ENCODE peak calls at places on chromosomes 11 and 22, in eight cellular contexts. T is hepatocyte, A is tibial artery, U is ovary, Q is endodermal cell, C is brain microvascular endothelial cell, I is H1, F is suprapubic skin. P is an unnamed sample.

GRCh38 chr22:49971232-49972162 is 10.9 kb downstream of the PIM3 start:
- DNase-seq in T (peak), A (peak), U (peak), Q (peak), C (peak), I (no peak), F (peak), P (peak)

GRCh38 chr11:25247336-25247735 is 750.5 kb downstream of the LUZP2 start:
- DNase-seq in T (no peak), A (no peak), U (no peak), Q (no peak), C (no peak), I (no peak), F (no peak), P (no peak)

GRCh38 chr11:95647355-95647754 is 142.2 kb downstream of the FAM76B start:
- DNase-seq in T (no peak), A (peak), U (no peak), Q (no peak), C (no peak), I (no peak), F (no peak), P (peak)

GRCh38 chr11:15101072-15101701 is 13.5 kb upstream of the INSC start:
- DNase-seq in T (peak), A (peak), U (no peak), Q (peak), C (peak), I (peak), F (no peak), P (peak)

GRCh38 chr11:74460481-74461154 is 6.7 kb downstream of the KCNE3 start:
- DNase-seq in T (no peak), A (no peak), U (no peak), Q (no peak), C (peak), I (no peak), F (no peak), P (no peak)

GRCh38 chr22:45503816-45504702 is 1.4 kb downstream of the FBLN1 start:
- DNase-seq in T (peak), A (peak), U (no peak), Q (peak), C (peak), I (peak), F (no peak), P (no peak)

GRCh38 chr11:63814383-63814736 is 1.1 kb downstream of the SPINDOC start:
- DNase-seq in T (peak), A (no peak), U (no peak), Q (no peak), C (no peak), I (no peak), F (no peak), P (no peak)

GRCh38 chr22:47748887-47749286 is 986.4 kb downstream of the TBC1D22A start:
- DNase-seq in T (no peak), A (no peak), U (no peak), Q (no peak), C (no peak), I (no peak), F (no peak), P (no peak)

GRCh38 chr11:95888439-95888838 is 35.5 kb downstream of the MTMR2 start:
- DNase-seq in T (no peak), A (no peak), U (no peak), Q (no peak), C (no peak), I (no peak), F (no peak), P (no peak)

GRCh38 chr11:10693509-10694071 is at the start of gene IRAG1:
- DNase-seq in T (peak), A (peak), U (peak), Q (no peak), C (peak), I (no peak), F (peak), P (peak)

GRCh38 chr22:40507491-40507890 is 129.0 kb downstream of the MRTFA start:
- DNase-seq in T (no peak), A (no peak), U (no peak), Q (no peak), C (no peak), I (no peak), F (no peak), P (no peak)

GRCh38 chr11:34075178-34075820 is 23.8 kb downstream of the CAPRIN1 start:
- DNase-seq in T (no peak), A (no peak), U (no peak), Q (no peak), C (peak), I (no peak), F (no peak), P (no peak)

GRCh38 chr11:26478710-26479109 is 93.4 kb downstream of the MUC15 start:
- DNase-seq in T (no peak), A (no peak), U (no peak), Q (no peak), C (no peak), I (no peak), F (no peak), P (no peak)

GRCh38 chr11:76591416-76591815 is 79.1 kb downstream of the LRRC32 start:
- DNase-seq in T (no peak), A (no peak), U (no peak), Q (no peak), C (no peak), I (no peak), F (no peak), P (no peak)

GRCh38 chr11:63589000-63589399 is 25.2 kb downstream of the PLAAT3 start:
- DNase-seq in T (no peak), A (no peak), U (no peak), Q (no peak), C (no peak), I (no peak), F (no peak), P (no peak)

GRCh38 chr22:33126881-33127280 is 68.7 kb upstream of the SYN3 start:
- DNase-seq in T (peak), A (no peak), U (no peak), Q (peak), C (no peak), I (peak), F (no peak), P (no peak)

GRCh38 chr11:129230006-129230405 is 37.9 kb upstream of the ARHGAP32 start:
- DNase-seq in T (no peak), A (no peak), U (no peak), Q (no peak), C (no peak), I (no peak), F (no peak), P (no peak)

GRCh38 chr11:122676638-122677037 is 21.1 kb downstream of the UBASH3B start:
- DNase-seq in T (no peak), A (no peak), U (no peak), Q (no peak), C (no peak), I (no peak), F (no peak), P (no peak)

GRCh38 chr11:78281511-78281910 is 92.8 kb downstream of the USP35 start:
- DNase-seq in T (no peak), A (no peak), U (no peak), Q (no peak), C (peak), I (no peak), F (no peak), P (no peak)

GRCh38 chr11:94676769-94677168 is 91.4 kb upstream of the AMOTL1 start:
- DNase-seq in T (peak), A (no peak), U (no peak), Q (no peak), C (no peak), I (no peak), F (no peak), P (no peak)

GRCh38 chr11:45457649-45458048 is 171.5 kb upstream of the SYT13 start:
- DNase-seq in T (peak), A (no peak), U (no peak), Q (no peak), C (peak), I (no peak), F (no peak), P (no peak)

GRCh38 chr11:68683952-68684384 is 376 bp upstream of the GAL start:
- DNase-seq in T (no peak), A (no peak), U (no peak), Q (peak), C (no peak), I (no peak), F (no peak), P (no peak)

GRCh38 chr11:16114451-16114850 is 241.9 kb downstream of the SOX6 start:
- DNase-seq in T (no peak), A (no peak), U (no peak), Q (no peak), C (no peak), I (no peak), F (no peak), P (no peak)

GRCh38 chr11:75981546-75981945 is 166.5 kb downstream of the UVRAG start:
- DNase-seq in T (no peak), A (no peak), U (no peak), Q (no peak), C (no peak), I (no peak), F (no peak), P (no peak)

GRCh38 chr22:26648761-26649363 is 8.5 kb upstream of the MIAT start:
- DNase-seq in T (no peak), A (no peak), U (no peak), Q (no peak), C (no peak), I (no peak), F (no peak), P (no peak)

GRCh38 chr11:22347857-22348496 is 9.8 kb downstream of the SLC17A6 start:
- DNase-seq in T (no peak), A (no peak), U (no peak), Q (no peak), C (no peak), I (no peak), F (no peak), P (no peak)

GRCh38 chr11:83147895-83148294 is 9.0 kb upstream of the PCF11 start:
- DNase-seq in T (no peak), A (no peak), U (no peak), Q (no peak), C (no peak), I (no peak), F (no peak), P (no peak)

GRCh38 chr22:35766654-35767580 is 49.2 kb downstream of the APOL5 start:
- DNase-seq in T (no peak), A (no peak), U (no peak), Q (no peak), C (no peak), I (no peak), F (no peak), P (no peak)

GRCh38 chr11:40722179-40722795 is 737.2 kb downstream of the LRRC4C start:
- DNase-seq in T (peak), A (no peak), U (no peak), Q (peak), C (no peak), I (no peak), F (no peak), P (no peak)

GRCh38 chr11:69451289-69451688 is 30.2 kb upstream of the LINC01488 start:
- DNase-seq in T (no peak), A (no peak), U (no peak), Q (no peak), C (no peak), I (no peak), F (no peak), P (no peak)

DNA sequence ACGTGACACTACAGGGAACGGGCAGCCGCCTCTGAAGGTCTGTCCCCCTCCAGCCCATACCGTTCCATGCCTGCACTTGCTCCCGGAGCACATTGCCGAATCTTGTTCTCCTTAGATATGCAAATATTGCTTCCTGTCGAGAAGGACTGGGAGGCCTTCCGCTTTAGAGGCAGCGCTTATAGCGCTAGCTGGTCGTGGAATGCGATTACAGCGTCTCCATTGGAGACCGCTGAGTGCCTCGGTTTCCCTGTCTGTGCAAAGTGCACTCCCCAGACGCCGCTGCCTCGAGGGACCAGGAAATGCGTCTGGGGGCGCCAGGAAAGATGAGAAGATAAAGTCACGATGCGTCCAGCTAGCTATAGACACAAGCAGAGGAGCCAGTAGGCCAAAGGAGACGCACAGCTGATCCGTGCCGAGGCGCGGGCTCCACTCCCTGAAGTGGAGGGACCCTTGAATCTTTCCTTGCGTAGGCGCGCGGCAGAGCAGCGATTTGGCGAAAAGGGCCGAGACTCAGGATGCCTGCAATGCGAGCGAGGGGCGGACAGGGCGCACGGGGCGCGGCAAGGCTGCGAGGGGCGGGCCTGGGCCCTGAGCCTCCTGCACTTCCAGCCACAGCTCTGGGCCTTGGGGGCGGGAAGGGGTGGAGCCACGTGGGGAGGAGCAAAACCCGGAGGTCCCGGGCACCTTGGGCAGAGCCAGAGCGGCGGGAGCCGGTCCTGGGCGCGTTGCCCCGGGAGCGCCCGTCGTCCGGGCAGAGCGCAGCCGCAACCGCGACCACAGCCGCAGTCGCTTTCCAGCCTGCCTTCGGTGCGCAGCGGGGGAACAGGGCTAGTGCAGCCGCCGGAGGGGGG is at the start of gene RASSF10:
- DNase-seq in T (peak), A (no peak), U (no peak), Q (peak), C (no peak), I (peak), F (peak), P (no peak)
- H3K27ac ChIP-seq in T (peak), A (no peak), U (no peak), Q (no peak), C (no peak), I (peak), F (peak), P (no peak)

DNA sequence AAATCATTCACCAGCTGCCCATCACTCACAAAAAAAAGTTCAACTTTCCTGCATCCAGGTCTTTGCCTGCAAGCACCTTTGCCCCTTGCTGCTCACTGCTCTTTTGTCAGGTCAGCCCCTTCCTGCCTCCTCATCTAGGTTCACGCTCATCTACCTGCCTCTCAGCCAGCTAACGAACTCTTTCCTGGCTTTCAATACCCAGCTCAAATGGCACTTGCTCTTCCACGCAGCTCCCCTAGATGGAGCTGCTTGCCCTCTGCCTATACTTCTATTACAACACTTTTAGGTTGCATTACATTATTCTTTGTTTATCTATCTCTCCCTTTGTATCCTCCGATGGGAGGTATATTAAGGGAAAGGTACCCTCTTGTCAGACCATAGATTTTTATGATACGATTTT is 78.9 kb upstream of the TBCEL start:
- DNase-seq in T (no peak), A (no peak), U (no peak), Q (no peak), C (no peak), I (no peak), F (no peak), P (no peak)
- TF ChIP-seq CTCF in T (no peak), A (no peak), U (no peak), Q (peak), C (peak), I (peak), F (peak), P (no peak)

DNA sequence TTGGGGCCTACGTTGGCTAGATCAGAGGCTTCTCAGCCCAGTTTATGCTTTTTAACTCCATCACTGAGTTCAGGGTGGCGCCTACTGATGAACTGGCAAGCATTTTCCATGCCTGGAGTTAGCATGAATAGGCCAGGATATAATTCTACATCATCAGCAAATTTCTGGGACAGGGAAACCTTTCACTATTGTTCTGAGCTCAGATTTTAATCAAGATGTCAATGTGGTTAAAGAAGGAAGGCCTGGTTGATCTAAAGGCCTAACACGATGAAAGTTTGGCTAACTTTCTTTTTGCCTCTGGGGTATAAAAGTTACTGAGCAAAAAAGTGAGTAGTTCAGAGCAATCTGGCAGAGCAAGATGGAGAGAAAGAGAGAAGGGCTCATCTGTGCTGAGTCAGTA is 21.7 kb upstream of the IFITM3 start:
- DNase-seq in T (no peak), A (no peak), U (no peak), Q (no peak), C (no peak), I (no peak), F (no peak), P (no peak)
- H3K27ac ChIP-seq in T (no peak), A (no peak), U (no peak), Q (peak), C (no peak), I (no peak), F (peak), P (peak)

GRCh38 chr11:70614034-70614681 is 215.8 kb downstream of the CTTN start:
- DNase-seq in T (no peak), A (no peak), U (no peak), Q (no peak), C (no peak), I (no peak), F (no peak), P (no peak)

GRCh38 chr11:70611890-70612289 is 213.6 kb downstream of the CTTN start:
- DNase-seq in T (no peak), A (no peak), U (no peak), Q (no peak), C (no peak), I (no peak), F (no peak), P (no peak)

GRCh38 chr11:70610561-70610960 is 212.2 kb downstream of the CTTN start:
- DNase-seq in T (peak), A (no peak), U (peak), Q (no peak), C (no peak), I (no peak), F (no peak), P (no peak)

GRCh38 chr11:70611166-70611565 is 212.8 kb downstream of the CTTN start:
- DNase-seq in T (no peak), A (no peak), U (no peak), Q (no peak), C (no peak), I (no peak), F (no peak), P (no peak)

DNA sequence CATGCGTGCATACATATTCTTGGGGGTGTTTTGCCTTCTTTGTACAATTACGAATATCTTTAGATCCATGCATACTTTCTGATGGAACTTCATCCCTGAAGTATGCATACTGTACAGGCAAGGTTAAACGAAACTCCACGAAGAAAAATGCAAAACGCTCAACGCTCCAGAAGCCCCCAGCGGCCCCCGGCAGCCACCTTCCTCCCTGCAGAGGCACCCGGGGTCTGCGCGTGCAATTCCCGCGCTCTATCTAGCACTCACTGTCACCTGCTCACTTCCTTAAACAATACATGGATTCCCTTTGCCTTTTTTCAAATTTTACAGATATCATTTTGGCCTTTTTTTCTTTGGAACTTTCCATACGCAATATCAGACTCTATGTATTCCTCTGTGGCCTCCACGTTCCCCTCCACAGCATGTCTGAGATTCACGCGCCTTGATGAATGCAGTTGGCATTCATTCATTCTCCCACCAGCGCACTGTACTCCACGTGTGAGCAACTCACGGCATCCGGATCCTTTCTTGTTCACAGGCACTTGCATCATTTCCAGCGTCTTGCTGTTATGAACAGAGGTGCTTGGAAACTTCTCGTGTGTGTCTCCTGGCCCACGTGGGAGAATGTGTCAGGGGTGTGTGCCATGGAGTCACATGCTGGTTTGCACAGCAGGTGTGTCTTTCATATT is 214.3 kb downstream of the CTTN start:
- DNase-seq in T (no peak), A (no peak), U (no peak), Q (no peak), C (no peak), I (no peak), F (no peak), P (no peak)
- TF ChIP-seq CTCF in T (no peak), A (no peak), U (no peak), Q (no peak), C (no peak), I (no peak), F (no peak), P (no peak)

GRCh38 chr11:120224872-120225371 is 14.1 kb downstream of the OAF start:
- DNase-seq in T (no peak), A (no peak), U (peak), Q (no peak), C (no peak), I (no peak), F (no peak), P (no peak)
- H3K27ac ChIP-seq in T (peak), A (no peak), U (no peak), Q (no peak), C (no peak), I (no peak), F (peak), P (peak)

DNA sequence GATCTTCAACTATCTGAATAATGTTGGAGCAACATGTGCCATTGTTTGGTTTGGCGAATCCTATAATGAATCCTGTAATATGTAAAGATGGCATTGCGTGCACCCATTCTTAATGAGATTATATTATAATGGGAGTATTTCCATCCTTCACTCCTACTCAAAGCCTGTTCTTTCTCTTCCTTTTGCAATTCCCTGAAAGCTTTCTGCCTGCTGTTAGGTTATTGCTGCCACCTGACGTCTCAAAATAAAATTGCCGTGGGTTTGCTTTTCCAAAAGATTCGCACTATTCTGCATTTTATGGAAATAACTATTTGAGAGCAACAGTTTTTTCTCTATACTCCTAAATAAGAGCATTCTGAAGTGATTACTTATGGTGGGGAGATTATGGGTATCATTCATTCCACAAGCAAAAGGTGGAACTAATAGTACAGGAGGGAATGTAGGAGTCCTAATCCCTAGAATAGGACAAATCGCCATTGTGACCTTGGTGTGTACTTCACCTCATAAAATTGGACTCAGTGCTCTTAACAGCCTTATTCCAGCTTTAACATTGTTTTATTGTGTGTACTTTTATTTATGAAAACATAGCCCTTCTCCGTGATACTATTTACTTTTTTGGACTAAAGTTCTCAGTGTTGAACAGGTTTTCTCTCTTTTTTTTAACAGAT is 69.6 kb upstream of the ALKBH3 start:
- DNase-seq in T (no peak), A (no peak), U (no peak), Q (no peak), C (no peak), I (no peak), F (no peak), P (no peak)
- TF ChIP-seq CTCF in T (peak), A (peak), U (no peak), Q (peak), C (peak), I (peak), F (no peak), P (peak)

GRCh38 chr11:532512-533048 is 2.8 kb downstream of the HRAS start:
- DNase-seq in T (peak), A (peak), U (no peak), Q (no peak), C (no peak), I (no peak), F (no peak), P (peak)
- H3K27ac ChIP-seq in T (no peak), A (no peak), U (no peak), Q (no peak), C (no peak), I (no peak), F (no peak), P (no peak)

GRCh38 chr11:64915366-64915887 is 1.6 kb downstream of the ATG2A start:
- DNase-seq in T (no peak), A (no peak), U (no peak), Q (no peak), C (no peak), I (no peak), F (no peak), P (no peak)
- TF ChIP-seq CTCF in T (no peak), A (no peak), U (no peak), Q (no peak), C (no peak), I (no peak), F (no peak), P (no peak)

P was measured in gastrocnemius medialis.